ENCODE peak calls at places on chromosomes 5 and 9, in six cellular contexts. One of them, this sample, is unnamed.

GRCh38 chr5:55852503-55852902 is 1.3 kb downstream of the IL31RA start:
- DNase-seq in stimulated activated CD8-positive, alpha-beta memory T cell treated with anti-CD3 and anti-CD28 coated beads, Interleukin-4, amount 100 ng/mL, for 1 hour: no peak
- DNase-seq in endothelial cell: no peak
- DNase-seq in T1000: no peak
- DNase-seq in chondrocyte: no peak
- DNase-seq in activated naive CD4-positive, alpha-beta T cell treated with anti-CD3 and anti-CD28 coated beads, Interleukin-2, amount 50 U/mL, for 72 hours: no peak
- DNase-seq in this sample: no peak

GRCh38 chr9:129701549-129701948 is 36.1 kb downstream of the PRRX2 start:
- DNase-seq in T1000: no peak
- DNase-seq in chondrocyte: no peak
- DNase-seq in endothelial cell: no peak
- DNase-seq in activated naive CD4-positive, alpha-beta T cell treated with anti-CD3 and anti-CD28 coated beads, Interleukin-2, amount 50 U/mL, for 72 hours: no peak
- DNase-seq in stimulated activated CD8-positive, alpha-beta memory T cell treated with anti-CD3 and anti-CD28 coated beads, Interleukin-4, amount 100 ng/mL, for 1 hour: no peak
- DNase-seq in this sample: no peak

GRCh38 chr5:59036274-59036961 is 453.5 kb downstream of the RAB3C start:
- DNase-seq in endothelial cell: no peak
- DNase-seq in T1000: peak; percentile 33
- DNase-seq in chondrocyte: no peak
- DNase-seq in activated naive CD4-positive, alpha-beta T cell treated with anti-CD3 and anti-CD28 coated beads, Interleukin-2, amount 50 U/mL, for 72 hours: no peak
- DNase-seq in stimulated activated CD8-positive, alpha-beta memory T cell treated with anti-CD3 and anti-CD28 coated beads, Interleukin-4, amount 100 ng/mL, for 1 hour: no peak
- DNase-seq in this sample: peak; percentile 37

GRCh38 chr9:17613723-17614122 is 34.9 kb downstream of the SH3GL2 start:
- DNase-seq in T1000: peak; percentile 21
- DNase-seq in stimulated activated CD8-positive, alpha-beta memory T cell treated with anti-CD3 and anti-CD28 coated beads, Interleukin-4, amount 100 ng/mL, for 1 hour: no peak
- DNase-seq in endothelial cell: no peak
- DNase-seq in chondrocyte: no peak
- DNase-seq in activated naive CD4-positive, alpha-beta T cell treated with anti-CD3 and anti-CD28 coated beads, Interleukin-2, amount 50 U/mL, for 72 hours: no peak
- DNase-seq in this sample: no peak

GRCh38 chr9:106784076-106784475 is 78.9 kb upstream of the ZNF462 start:
- DNase-seq in stimulated activated CD8-positive, alpha-beta memory T cell treated with anti-CD3 and anti-CD28 coated beads, Interleukin-4, amount 100 ng/mL, for 1 hour: no peak
- DNase-seq in chondrocyte: no peak
- DNase-seq in endothelial cell: no peak
- DNase-seq in activated naive CD4-positive, alpha-beta T cell treated with anti-CD3 and anti-CD28 coated beads, Interleukin-2, amount 50 U/mL, for 72 hours: no peak
- DNase-seq in T1000: no peak
- DNase-seq in this sample: no peak

GRCh38 chr9:14661421-14662059 is 31.7 kb downstream of the ZDHHC21 start:
- DNase-seq in endothelial cell: no peak
- DNase-seq in activated naive CD4-positive, alpha-beta T cell treated with anti-CD3 and anti-CD28 coated beads, Interleukin-2, amount 50 U/mL, for 72 hours: no peak
- DNase-seq in stimulated activated CD8-positive, alpha-beta memory T cell treated with anti-CD3 and anti-CD28 coated beads, Interleukin-4, amount 100 ng/mL, for 1 hour: no peak
- DNase-seq in T1000: no peak
- DNase-seq in chondrocyte: no peak
- DNase-seq in this sample: peak; percentile 15

GRCh38 chr5:160769264-160769663 is 82.7 kb downstream of the ATP10B start:
- DNase-seq in stimulated activated CD8-positive, alpha-beta memory T cell treated with anti-CD3 and anti-CD28 coated beads, Interleukin-4, amount 100 ng/mL, for 1 hour: no peak
- DNase-seq in endothelial cell: no peak
- DNase-seq in activated naive CD4-positive, alpha-beta T cell treated with anti-CD3 and anti-CD28 coated beads, Interleukin-2, amount 50 U/mL, for 72 hours: no peak
- DNase-seq in T1000: no peak
- DNase-seq in chondrocyte: no peak
- DNase-seq in this sample: no peak

GRCh38 chr5:97266576-97266975 is 83.5 kb upstream of the RIOK2 start:
- DNase-seq in endothelial cell: no peak
- DNase-seq in chondrocyte: no peak
- DNase-seq in activated naive CD4-positive, alpha-beta T cell treated with anti-CD3 and anti-CD28 coated beads, Interleukin-2, amount 50 U/mL, for 72 hours: no peak
- DNase-seq in stimulated activated CD8-positive, alpha-beta memory T cell treated with anti-CD3 and anti-CD28 coated beads, Interleukin-4, amount 100 ng/mL, for 1 hour: no peak
- DNase-seq in T1000: no peak
- DNase-seq in this sample: no peak

GRCh38 chr5:59745422-59745863 is 148.1 kb downstream of the PDE4D start:
- DNase-seq in endothelial cell: no peak
- DNase-seq in activated naive CD4-positive, alpha-beta T cell treated with anti-CD3 and anti-CD28 coated beads, Interleukin-2, amount 50 U/mL, for 72 hours: no peak
- DNase-seq in T1000: no peak
- DNase-seq in stimulated activated CD8-positive, alpha-beta memory T cell treated with anti-CD3 and anti-CD28 coated beads, Interleukin-4, amount 100 ng/mL, for 1 hour: no peak
- DNase-seq in chondrocyte: no peak
- DNase-seq in this sample: no peak

GRCh38 chr9:90799271-90799860 is 2.3 kb upstream of the SYK start:
- DNase-seq in chondrocyte: no peak
- DNase-seq in activated naive CD4-positive, alpha-beta T cell treated with anti-CD3 and anti-CD28 coated beads, Interleukin-2, amount 50 U/mL, for 72 hours: no peak
- DNase-seq in endothelial cell: no peak
- DNase-seq in T1000: no peak
- DNase-seq in stimulated activated CD8-positive, alpha-beta memory T cell treated with anti-CD3 and anti-CD28 coated beads, Interleukin-4, amount 100 ng/mL, for 1 hour: no peak
- DNase-seq in this sample: no peak

GRCh38 chr5:38207343-38207742 is 51.0 kb upstream of the EGFLAM start:
- DNase-seq in stimulated activated CD8-positive, alpha-beta memory T cell treated with anti-CD3 and anti-CD28 coated beads, Interleukin-4, amount 100 ng/mL, for 1 hour: no peak
- DNase-seq in activated naive CD4-positive, alpha-beta T cell treated with anti-CD3 and anti-CD28 coated beads, Interleukin-2, amount 50 U/mL, for 72 hours: no peak
- DNase-seq in endothelial cell: no peak
- DNase-seq in T1000: no peak
- DNase-seq in chondrocyte: no peak
- DNase-seq in this sample: no peak

GRCh38 chr9:33469891-33470290 is 3.8 kb downstream of the NOL6 start:
- DNase-seq in T1000: no peak
- DNase-seq in endothelial cell: no peak
- DNase-seq in stimulated activated CD8-positive, alpha-beta memory T cell treated with anti-CD3 and anti-CD28 coated beads, Interleukin-4, amount 100 ng/mL, for 1 hour: no peak
- DNase-seq in activated naive CD4-positive, alpha-beta T cell treated with anti-CD3 and anti-CD28 coated beads, Interleukin-2, amount 50 U/mL, for 72 hours: peak; percentile 49
- DNase-seq in chondrocyte: peak; percentile 59
- DNase-seq in this sample: no peak

GRCh38 chr5:83487155-83487554 is 15.6 kb downstream of the VCAN start:
- DNase-seq in T1000: no peak
- DNase-seq in activated naive CD4-positive, alpha-beta T cell treated with anti-CD3 and anti-CD28 coated beads, Interleukin-2, amount 50 U/mL, for 72 hours: no peak
- DNase-seq in chondrocyte: no peak
- DNase-seq in endothelial cell: no peak
- DNase-seq in stimulated activated CD8-positive, alpha-beta memory T cell treated with anti-CD3 and anti-CD28 coated beads, Interleukin-4, amount 100 ng/mL, for 1 hour: no peak
- DNase-seq in this sample: no peak

GRCh38 chr5:165119175-165119574 is 1613.8 kb downstream of the MAT2B start:
- DNase-seq in endothelial cell: no peak
- DNase-seq in activated naive CD4-positive, alpha-beta T cell treated with anti-CD3 and anti-CD28 coated beads, Interleukin-2, amount 50 U/mL, for 72 hours: no peak
- DNase-seq in chondrocyte: no peak
- DNase-seq in T1000: no peak
- DNase-seq in stimulated activated CD8-positive, alpha-beta memory T cell treated with anti-CD3 and anti-CD28 coated beads, Interleukin-4, amount 100 ng/mL, for 1 hour: no peak
- DNase-seq in this sample: no peak

GRCh38 chr5:157721159-157721558 is 10.1 kb upstream of the THG1L start:
- DNase-seq in chondrocyte: no peak
- DNase-seq in endothelial cell: no peak
- DNase-seq in activated naive CD4-positive, alpha-beta T cell treated with anti-CD3 and anti-CD28 coated beads, Interleukin-2, amount 50 U/mL, for 72 hours: no peak
- DNase-seq in stimulated activated CD8-positive, alpha-beta memory T cell treated with anti-CD3 and anti-CD28 coated beads, Interleukin-4, amount 100 ng/mL, for 1 hour: no peak
- DNase-seq in T1000: no peak
- DNase-seq in this sample: no peak

GRCh38 chr5:169856571-169856970 is 123.7 kb downstream of the INSYN2B start:
- DNase-seq in stimulated activated CD8-positive, alpha-beta memory T cell treated with anti-CD3 and anti-CD28 coated beads, Interleukin-4, amount 100 ng/mL, for 1 hour: no peak
- DNase-seq in chondrocyte: no peak
- DNase-seq in activated naive CD4-positive, alpha-beta T cell treated with anti-CD3 and anti-CD28 coated beads, Interleukin-2, amount 50 U/mL, for 72 hours: no peak
- DNase-seq in T1000: no peak
- DNase-seq in endothelial cell: no peak
- DNase-seq in this sample: no peak

GRCh38 chr5:62124266-62124665 is 181.7 kb upstream of the KIF2A start:
- DNase-seq in chondrocyte: no peak
- DNase-seq in T1000: no peak
- DNase-seq in activated naive CD4-positive, alpha-beta T cell treated with anti-CD3 and anti-CD28 coated beads, Interleukin-2, amount 50 U/mL, for 72 hours: no peak
- DNase-seq in endothelial cell: no peak
- DNase-seq in stimulated activated CD8-positive, alpha-beta memory T cell treated with anti-CD3 and anti-CD28 coated beads, Interleukin-4, amount 100 ng/mL, for 1 hour: no peak
- DNase-seq in this sample: no peak

GRCh38 chr9:21591221-21592062 is 109.3 kb upstream of the IFNE start:
- DNase-seq in chondrocyte: peak; percentile 76
- DNase-seq in stimulated activated CD8-positive, alpha-beta memory T cell treated with anti-CD3 and anti-CD28 coated beads, Interleukin-4, amount 100 ng/mL, for 1 hour: peak; percentile 14
- DNase-seq in T1000: peak; percentile 64
- DNase-seq in endothelial cell: no peak
- DNase-seq in activated naive CD4-positive, alpha-beta T cell treated with anti-CD3 and anti-CD28 coated beads, Interleukin-2, amount 50 U/mL, for 72 hours: peak; percentile 66
- DNase-seq in this sample: no peak

GRCh38 chr9:72006481-72006880 is 53.9 kb downstream of the C9orf57 start:
- DNase-seq in activated naive CD4-positive, alpha-beta T cell treated with anti-CD3 and anti-CD28 coated beads, Interleukin-2, amount 50 U/mL, for 72 hours: no peak
- DNase-seq in stimulated activated CD8-positive, alpha-beta memory T cell treated with anti-CD3 and anti-CD28 coated beads, Interleukin-4, amount 100 ng/mL, for 1 hour: no peak
- DNase-seq in chondrocyte: no peak
- DNase-seq in T1000: no peak
- DNase-seq in endothelial cell: no peak
- DNase-seq in this sample: no peak

GRCh38 chr9:110173322-110173642 is 34.7 kb downstream of the C9orf152 start:
- DNase-seq in endothelial cell: no peak
- DNase-seq in activated naive CD4-positive, alpha-beta T cell treated with anti-CD3 and anti-CD28 coated beads, Interleukin-2, amount 50 U/mL, for 72 hours: no peak
- DNase-seq in stimulated activated CD8-positive, alpha-beta memory T cell treated with anti-CD3 and anti-CD28 coated beads, Interleukin-4, amount 100 ng/mL, for 1 hour: no peak
- DNase-seq in chondrocyte: no peak
- DNase-seq in T1000: no peak
- DNase-seq in this sample: no peak